ENCODE peak calls at places on chromosome 7, in five cellular contexts. Y is testis, Z is breast epithelium, F is endothelial cell of umbilical vein, V is transverse colon. D is an unnamed sample. For H3K4me1, the result is how much of the 10 kb centered on the place peaks cover.

GRCh38 chr7:118777308-118777707 is 552.8 kb downstream of the ANKRD7 start:
- DNase-seq in V (no peak), Z (no peak), F (no peak), Y (no peak), D (no peak)

GRCh38 chr7:157662110-157662791 is 325.4 kb downstream of the DNAJB6 start:
- DNase-seq in Y (no peak), V (no peak), F (no peak), Z (no peak), D (no peak)

GRCh38 chr7:91519241-91520200 is 255.3 kb downstream of the FZD1 start:
- DNase-seq in Y (no peak), V (no peak), F (no peak), Z (no peak), D (no peak)

GRCh38 chr7:117269895-117270294 is 53.0 kb downstream of the WNT2 start:
- DNase-seq in Z (no peak), Y (no peak), F (peak), V (no peak), D (no peak)

GRCh38 chr7:99618726-99619125 is 2.0 kb downstream of the ZSCAN25 start:
- DNase-seq in Y (no peak), F (no peak), Z (no peak), V (no peak), D (no peak)

GRCh38 chr7:67426654-67427053 is 430.0 kb downstream of the TYW1 start:
- DNase-seq in V (no peak), Y (no peak), F (no peak), Z (no peak), D (no peak)

GRCh38 chr7:139159900-139160675 is 50.6 kb upstream of the ZC3HAV1 start:
- DNase-seq in Z (no peak), F (no peak), V (no peak), Y (no peak), D (no peak)

GRCh38 chr7:38584443-38585210 is 46.5 kb downstream of the AMPH start:
- DNase-seq in V (no peak), Y (no peak), Z (no peak), F (no peak), D (no peak)

GRCh38 chr7:120055300-120055699 is 217.7 kb upstream of the KCND2 start:
- DNase-seq in Z (no peak), V (no peak), F (no peak), Y (no peak), D (no peak)

DNA sequence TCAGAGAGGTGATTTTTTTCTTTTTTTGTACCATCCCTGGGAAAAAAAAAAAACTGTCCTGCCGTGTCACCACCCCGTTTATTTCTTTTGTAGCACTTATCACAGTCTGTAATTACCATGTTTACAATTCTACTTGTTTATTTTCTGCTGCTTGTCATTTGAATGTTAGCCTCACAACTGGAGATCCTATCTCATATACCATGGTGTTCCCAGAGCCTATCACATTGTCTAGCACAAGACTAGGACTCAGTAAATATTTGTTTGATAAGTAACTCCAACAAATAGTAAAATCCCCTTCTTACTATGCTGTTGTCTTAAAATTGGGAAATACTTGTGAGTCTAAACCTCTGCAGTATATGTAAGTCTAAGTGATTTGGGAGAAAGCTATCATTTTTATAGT is 36.0 kb downstream of the MKLN1 start:
- DNase-seq in Y (no peak), Z (no peak), V (no peak), F (no peak), D (no peak)
- H3K4me1 ChIP-seq in Y (under half), Z (under half), V (half or more), F (under half), D (under half)

DNA sequence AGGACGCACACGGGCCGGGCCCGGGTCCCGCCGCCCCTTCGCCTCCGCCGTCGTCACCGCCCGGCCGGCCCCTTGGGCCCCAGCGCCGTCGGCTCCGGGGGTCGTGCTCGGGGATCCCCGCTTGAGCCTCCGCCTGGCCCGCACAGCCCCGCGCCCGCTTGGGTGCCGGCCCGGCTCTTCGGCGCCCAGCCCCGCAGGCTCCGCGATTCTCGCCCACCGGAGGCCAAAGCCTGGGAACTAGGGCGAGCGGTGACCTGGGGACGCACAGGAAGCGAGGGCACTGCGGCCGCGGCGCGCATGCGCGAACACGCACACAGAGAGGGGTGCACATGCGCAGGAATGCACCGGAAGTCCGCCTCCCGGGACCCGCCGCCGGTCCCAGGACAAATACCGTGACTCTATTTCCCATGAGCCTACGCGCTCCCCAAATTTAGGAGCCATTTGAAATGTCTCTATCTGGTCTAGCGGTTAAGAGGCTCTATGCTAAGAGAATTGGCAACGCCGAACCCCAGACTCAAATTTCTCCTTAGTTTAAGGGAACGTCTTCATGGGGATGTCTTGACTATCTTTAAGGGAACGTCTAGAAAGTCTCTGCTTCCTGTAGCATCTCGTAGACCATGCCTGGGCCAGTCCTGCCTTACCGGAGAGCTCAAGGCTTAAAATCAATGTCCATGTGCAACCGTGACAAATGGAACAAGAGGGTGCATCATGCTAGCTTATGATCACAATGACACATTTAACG is at the start of gene ZNF12:
- DNase-seq in Y (peak), F (peak), Z (peak), V (peak), D (peak)
- TF ChIP-seq POLR2A in Y (no peak), F (peak), Z (peak), V (peak), D (peak)

GRCh38 chr7:27178366-27178765 is 4.2 kb upstream of the HOXA10 start:
- DNase-seq in Y (no peak), F (peak), Z (no peak), V (peak), D (no peak)

GRCh38 chr7:27179030-27179429 is 4.9 kb upstream of the HOXA10 start:
- DNase-seq in Y (no peak), V (no peak), Z (no peak), F (peak), D (no peak)

GRCh38 chr7:27181176-27181520 is 3.9 kb downstream of the HOXA11 start:
- DNase-seq in F (no peak), V (peak), Y (no peak), Z (no peak), D (no peak)

GRCh38 chr7:27180431-27181175 is 4.4 kb downstream of the HOXA11 start:
- DNase-seq in F (peak), V (peak), Z (no peak), Y (no peak), D (no peak)

GRCh38 chr7:27179503-27180430 is 5.3 kb downstream of the HOXA11 start:
- DNase-seq in Y (peak), F (peak), Z (peak), V (peak), D (no peak)
- H3K4me1 ChIP-seq in Y (under half), F (half or more), Z (under half), V (half or more), D (under half)

DNA sequence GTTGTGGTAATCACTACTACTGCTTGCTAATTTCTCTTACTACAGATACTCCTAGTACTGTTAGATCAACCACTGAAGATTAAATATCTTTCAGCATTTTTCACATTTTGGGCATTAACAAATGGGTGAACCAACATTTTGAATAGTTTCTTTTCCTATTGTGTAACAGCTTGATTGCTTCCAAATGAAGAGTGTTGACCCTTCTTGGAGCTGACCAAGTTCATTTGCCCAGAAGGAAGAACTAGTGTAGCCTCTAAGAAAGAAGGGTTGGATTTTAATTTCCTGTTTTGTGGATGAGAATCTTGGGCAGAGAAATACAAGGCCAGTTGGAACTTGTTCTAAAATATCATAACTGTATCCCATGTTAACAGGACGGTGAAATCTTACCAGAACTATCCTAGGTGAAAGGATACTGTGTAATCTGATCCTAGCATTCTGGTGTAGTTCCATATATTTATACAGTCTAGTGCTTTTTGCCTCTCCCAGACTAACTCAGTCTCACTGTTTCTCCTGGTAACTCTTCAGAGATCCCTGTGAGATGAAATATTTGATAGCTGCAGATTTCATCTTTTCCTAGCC is 37.3 kb downstream of the SND1 start:
- DNase-seq in Y (no peak), Z (no peak), V (no peak), F (no peak), D (no peak)
- TF ChIP-seq POLR2A in Y (no peak), Z (no peak), V (no peak), F (no peak), D (no peak)

GRCh38 chr7:100887955-100888481 is 1.5 kb downstream of the UFSP1 start:
- DNase-seq in Y (no peak), F (no peak), V (no peak), Z (no peak), D (no peak)

GRCh38 chr7:100889761-100890639 is 485 bp upstream of the UFSP1 start:
- DNase-seq in Z (peak), V (peak), Y (peak), F (peak), D (peak)

GRCh38 chr7:100888988-100889760 is at the start of gene UFSP1:
- DNase-seq in V (no peak), Z (no peak), F (no peak), Y (no peak), D (no peak)

GRCh38 chr7:100887186-100887954 is 2.1 kb downstream of the UFSP1 start:
- DNase-seq in Z (no peak), Y (no peak), V (peak), F (peak), D (no peak)

DNA sequence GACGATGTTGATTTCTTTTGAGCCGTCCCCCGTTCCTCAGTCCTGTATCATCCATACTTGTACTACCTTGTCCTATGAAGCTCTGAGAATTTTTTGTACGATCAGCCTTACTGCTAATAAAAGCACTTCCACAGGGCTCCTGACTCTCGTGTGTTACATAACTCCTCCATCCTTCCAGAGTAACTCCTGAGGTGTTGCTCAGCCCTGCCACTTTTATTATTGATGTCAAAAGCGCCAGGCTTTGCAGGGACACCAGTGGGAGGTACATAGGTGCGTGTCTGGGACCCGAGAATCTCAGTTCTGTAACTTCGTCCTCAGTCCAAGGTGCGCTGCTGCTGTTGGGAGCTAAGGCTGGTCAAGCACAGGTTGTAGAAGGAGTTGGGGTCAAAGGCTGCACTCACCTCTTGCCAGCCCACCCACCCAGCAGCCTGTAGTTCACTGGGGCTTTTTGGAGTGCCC is 957 bp downstream of the UFSP1 start:
- DNase-seq in Z (no peak), Y (no peak), F (no peak), V (no peak), D (no peak)
- H3K4me1 ChIP-seq in Z (under half), Y (under half), F (under half), V (under half), D (under half)

GRCh38 chr7:107007004-107007891 is 37.3 kb upstream of the PRKAR2B start:
- DNase-seq in F (no peak), V (no peak), Y (peak), Z (no peak), D (no peak)
- TF ChIP-seq POLR2A in F (no peak), V (no peak), Y (no peak), Z (no peak), D (no peak)

GRCh38 chr7:121761399-121761798 is 111.6 kb upstream of the PTPRZ1 start:
- DNase-seq in V (no peak), Z (no peak), Y (no peak), F (no peak), D (no peak)
- H3K4me1 ChIP-seq in V (under half), Z (under half), Y (under half), F (under half), D (under half)

GRCh38 chr7:151518105-151518780 is 1.5 kb downstream of the RHEB start:
- DNase-seq in Z (peak), V (peak), F (peak), Y (peak), D (peak)
- TF ChIP-seq POLR2A in Z (no peak), V (peak), F (no peak), Y (no peak), D (peak)

DNA sequence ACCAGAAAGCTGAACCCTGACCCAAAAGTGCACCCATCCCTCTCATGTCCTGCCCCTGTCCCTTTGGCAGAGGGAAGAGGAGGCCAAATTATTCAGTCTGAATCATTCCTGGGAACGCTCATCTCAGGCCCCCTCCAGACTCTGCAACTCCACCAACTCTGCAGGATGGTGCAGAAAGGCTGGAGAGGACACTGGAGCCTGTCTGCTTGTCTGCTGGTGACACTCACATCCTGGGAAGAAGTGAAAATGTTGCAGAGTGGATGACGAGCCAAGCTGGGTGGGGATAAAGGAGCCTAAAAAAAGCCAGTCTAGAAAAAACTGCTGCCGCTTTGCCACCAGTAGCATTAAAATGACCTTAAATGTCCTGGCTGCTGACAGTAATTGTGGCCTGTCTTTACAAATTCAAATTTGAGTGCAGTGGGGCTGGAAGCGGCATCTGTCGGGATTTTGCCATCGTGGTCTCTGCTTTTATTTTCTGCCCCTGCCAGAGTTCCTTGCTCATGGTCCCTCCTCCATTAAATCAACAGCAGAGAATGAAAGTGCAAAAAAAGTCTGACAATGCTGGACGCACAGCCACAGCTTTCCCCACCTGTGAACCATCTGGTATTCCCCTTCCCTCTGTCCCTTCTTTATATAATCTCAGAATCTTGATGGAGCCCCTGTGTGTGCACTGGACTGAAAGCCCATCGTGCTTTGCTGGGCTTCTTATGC is 63.9 kb downstream of the STK17A start:
- DNase-seq in V (no peak), Z (no peak), F (no peak), Y (no peak), D (no peak)
- H3K4me1 ChIP-seq in V (half or more), Z (under half), F (half or more), Y (under half), D (under half)

GRCh38 chr7:105268511-105269392 is 120.0 kb downstream of the SRPK2 start:
- DNase-seq in F (peak), V (no peak), Z (no peak), Y (peak), D (no peak)
- TF ChIP-seq POLR2A in F (no peak), V (no peak), Z (no peak), Y (no peak), D (no peak)

D was measured in right lobe of liver.